ENCODE peak calls at places on chromosome 6, in eight cellular contexts. V is GM23338, A is HCT116, I is K562, G is HepG2, M is HL-60, X is SK-N-SH, C is GM12878. P is an unnamed sample.
A peak's percentile ranks its signal among the peaks of the same experiment; 100 is the strongest.

GRCh38 chr6:6788394-6789020 is 200.0 kb downstream of the LY86 start:
- DNase-seq in G (no peak), C (no peak), M (peak; percentile 56), I (peak; percentile 50), X (no peak), V (peak; percentile 66), A (no peak), P (no peak)

GRCh38 chr6:73227606-73228255 is 2.4 kb upstream of the KHDC1L start:
- DNase-seq in C (no peak), M (no peak), X (no peak), A (no peak), V (no peak), G (no peak), I (no peak), P (no peak)

GRCh38 chr6:2505624-2506023 is 245.1 kb downstream of the MYLK4 start:
- DNase-seq in G (no peak), M (no peak), I (peak; percentile 37), C (no peak), V (peak; percentile 81), A (peak; percentile 21), X (peak; percentile 30), P (no peak)

GRCh38 chr6:131400054-131400781 is 172.8 kb upstream of the ARG1 start:
- DNase-seq in M (no peak), I (no peak), A (peak; percentile 18), V (no peak), X (no peak), G (peak; percentile 21), C (no peak), P (no peak)

GRCh38 chr6:153425536-153425935 is 294.5 kb upstream of the RGS17 start:
- DNase-seq in M (no peak), V (no peak), G (no peak), C (no peak), A (no peak), X (no peak), I (no peak), P (no peak)

GRCh38 chr6:16759181-16759645 is 2.0 kb downstream of the ATXN1 start:
- DNase-seq in G (no peak), M (peak; percentile 22), V (peak; percentile 17), C (no peak), I (no peak), A (no peak), X (no peak), P (no peak)

GRCh38 chr6:10420546-10421507 is 6.0 kb upstream of the TFAP2A start:
- DNase-seq in V (peak; percentile 86), I (no peak), G (no peak), A (no peak), C (no peak), X (no peak), M (no peak), P (no peak)

GRCh38 chr6:118791499-118791898 is 102.5 kb upstream of the ASF1A start:
- DNase-seq in M (no peak), V (no peak), X (no peak), C (no peak), I (no peak), A (no peak), G (no peak), P (no peak)

GRCh38 chr6:149840345-149841075 is 23.6 kb downstream of the LRP11 start:
- DNase-seq in G (peak; percentile 82), C (no peak), V (peak; percentile 86), A (peak; percentile 68), X (peak; percentile 76), I (peak; percentile 88), M (peak; percentile 54), P (peak; percentile 62)

GRCh38 chr6:1659816-1660215 is 50.1 kb downstream of the FOXC1 start:
- DNase-seq in V (no peak), C (no peak), G (no peak), M (peak; percentile 56), I (no peak), A (no peak), X (no peak), P (no peak)

GRCh38 chr6:149221774-149222070 is 95.8 kb upstream of the TAB2 start:
- DNase-seq in I (no peak), V (no peak), A (no peak), X (no peak), G (no peak), M (no peak), C (no peak), P (no peak)

GRCh38 chr6:25311251-25311910 is 32.2 kb downstream of the CARMIL1 start:
- DNase-seq in A (peak; percentile 60), C (no peak), X (no peak), M (no peak), G (no peak), V (no peak), I (no peak), P (no peak)

GRCh38 chr6:13988049-13988738 is 63.4 kb downstream of the RNF182 start:
- DNase-seq in G (no peak), X (no peak), M (no peak), C (no peak), V (no peak), I (no peak), A (no peak), P (no peak)

GRCh38 chr6:15368186-15368585 is 122.3 kb downstream of the JARID2 start:
- DNase-seq in V (no peak), M (peak; percentile 44), C (no peak), I (no peak), X (no peak), G (no peak), A (no peak), P (no peak)

GRCh38 chr6:11414564-11414963 is 123.0 kb upstream of the TMEM170B start:
- DNase-seq in M (no peak), I (no peak), C (peak; percentile 72), G (peak; percentile 78), V (peak; percentile 66), X (no peak), A (peak; percentile 57), P (no peak)

GRCh38 chr6:148272084-148272483 is 70.6 kb upstream of the SASH1 start:
- DNase-seq in M (no peak), A (no peak), I (no peak), C (no peak), X (no peak), V (no peak), G (no peak), P (no peak)

GRCh38 chr6:125377621-125378020 is 75.9 kb upstream of the HDDC2 start:
- DNase-seq in V (no peak), G (no peak), M (peak; percentile 10), X (peak; percentile 33), A (no peak), C (no peak), I (no peak), P (no peak)

GRCh38 chr6:31122803-31123706 is 2.8 kb upstream of the CDSN start:
- DNase-seq in I (peak; percentile 55), V (no peak), C (no peak), A (peak; percentile 72), G (peak; percentile 41), X (peak; percentile 48), M (no peak), P (no peak)

GRCh38 chr6:155147958-155148663 is 115.7 kb upstream of the CLDN20 start:
- DNase-seq in G (no peak), X (no peak), C (no peak), A (no peak), M (no peak), I (no peak), V (no peak), P (no peak)

GRCh38 chr6:116229287-116229913 is 24.5 kb downstream of the TSPYL4 start:
- DNase-seq in G (no peak), M (no peak), V (peak; percentile 99), I (peak; percentile 53), X (peak; percentile 84), C (no peak), A (peak; percentile 31), P (no peak)
- H3K4me3 ChIP-seq in G (no peak overlapping the region), M (no peak overlapping the region), V (peak overlapping the region; percentile 29), I (no peak overlapping the region), X (peak overlapping the region; percentile 71), C (no peak overlapping the region), A (no peak overlapping the region), P (no peak overlapping the region)

DNA sequence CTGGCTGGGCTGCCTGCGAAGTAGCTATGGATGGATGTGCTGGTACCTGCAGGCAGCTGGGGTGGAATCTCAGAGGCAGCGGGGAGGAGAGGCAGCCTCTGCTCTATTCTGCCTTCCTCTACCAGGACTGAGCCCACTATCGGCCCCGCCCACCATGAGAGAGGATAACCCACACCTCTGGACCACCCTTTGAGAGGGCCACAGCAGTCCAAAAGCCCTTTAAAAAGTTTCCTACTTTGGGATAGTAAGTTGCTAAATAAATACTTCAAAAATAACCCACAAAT is 36.1 kb downstream of the EZR start:
- DNase-seq in I (no peak), M (no peak), A (no peak), X (no peak), G (no peak), V (no peak), C (no peak), P (no peak)
- TF ChIP-seq REST in I (no peak), M (no peak), A (no peak), X (no peak), G (no peak), V (no peak), C (no peak), P (no peak)

DNA sequence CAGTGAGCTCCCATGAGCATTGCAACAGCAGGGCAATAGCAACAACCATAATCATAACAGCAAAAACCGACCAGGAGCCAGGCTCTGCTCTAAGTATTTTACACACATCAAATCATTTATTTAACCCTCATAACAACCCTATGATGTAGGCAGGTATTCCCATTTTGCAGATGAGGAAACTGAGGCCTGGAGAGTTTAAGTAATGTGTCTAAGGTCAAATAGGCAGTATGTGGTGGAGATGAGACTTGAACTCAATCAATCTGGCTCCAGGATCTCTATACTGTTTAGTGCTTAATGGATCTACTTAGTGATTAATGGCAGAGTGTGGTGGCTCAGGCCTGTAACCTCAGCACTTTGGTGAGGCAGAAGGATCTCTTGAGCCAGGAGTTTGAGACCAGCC is 3.4 kb downstream of the TMEM151B start:
- DNase-seq in X (no peak), A (no peak), I (no peak), M (no peak), C (no peak), G (no peak), V (no peak), P (no peak)
- H3K27me3 ChIP-seq in X (peaks cover 31% of the 10 kb centered on the region), A (no peaks in the 10 kb centered on the region), I (peaks cover 75% of the 10 kb centered on the region), M (peaks cover 69% of the 10 kb centered on the region), C (peaks cover 15% of the 10 kb centered on the region), G (peaks cover 89% of the 10 kb centered on the region), V (peaks cover 48% of the 10 kb centered on the region), P (peaks cover 16% of the 10 kb centered on the region)

DNA sequence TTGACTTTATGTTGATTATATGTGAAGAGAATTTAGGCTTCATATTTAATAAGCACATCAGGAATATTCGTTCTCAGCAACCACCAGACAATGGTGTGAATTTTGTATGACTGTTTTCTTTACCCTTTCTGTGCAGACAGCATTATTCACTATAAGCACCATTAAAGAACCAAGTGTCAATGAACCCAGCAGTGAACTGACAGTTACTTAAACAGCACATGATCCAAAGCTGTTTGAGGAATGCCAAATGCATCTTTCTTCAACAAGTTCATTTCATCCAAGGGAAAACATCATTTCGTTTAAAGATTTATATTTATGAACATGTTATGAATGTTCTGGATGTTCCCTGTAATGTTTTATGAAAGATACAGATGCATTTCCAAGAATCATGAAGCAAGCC is 326.1 kb upstream of the RSPO3 start:
- DNase-seq in C (no peak), X (no peak), G (no peak), I (no peak), A (no peak), V (no peak), M (no peak), P (no peak)
- H3K4me3 ChIP-seq in C (no peak overlapping the region), X (no peak overlapping the region), G (no peak overlapping the region), I (no peak overlapping the region), A (no peak overlapping the region), V (no peak overlapping the region), M (no peak overlapping the region), P (no peak overlapping the region)

P was measured in Panc1.